ENCODE peak calls at places on chromosomes 12 and 14, in six cellular contexts. S is IMR-90, U is neuronal stem cell, O is H9, R is mesenchymal stem cell, P is H1. E is an unnamed sample.

GRCh38 chr12:8033153-8034044 is 883 bp downstream of the FOXJ2 start:
- DNase-seq in S (peak; percentile 33), O (peak; percentile 85), U (peak; percentile 35), R (peak; percentile 66), P (no peak), E (no peak)

GRCh38 chr14:105931808-105932483 is 405.6 kb downstream of the TMEM121 start:
- DNase-seq in R (no peak), O (peak; percentile 5), S (no peak), U (no peak), P (no peak), E (peak; percentile 26)

GRCh38 chr14:105204206-105204930 is 23.3 kb upstream of the NUDT14 start:
- DNase-seq in S (no peak), O (no peak), U (no peak), R (no peak), P (no peak), E (peak; percentile 95)

GRCh38 chr14:98878278-98878677 is 393.7 kb downstream of the BCL11B start:
- DNase-seq in U (no peak), S (no peak), O (no peak), R (no peak), P (no peak), E (no peak)

GRCh38 chr12:119695034-119695433 is 27.1 kb downstream of the PRKAB1 start:
- DNase-seq in U (no peak), S (no peak), P (peak; percentile 47), R (peak; percentile 36), O (peak; percentile 60), E (no peak)

GRCh38 chr12:3251691-3252090 is 174.5 kb downstream of the TSPAN9 start:
- DNase-seq in O (no peak), R (no peak), S (no peak), P (no peak), U (no peak), E (no peak)

GRCh38 chr12:89067436-89067835 is 284.9 kb downstream of the DUSP6 start:
- DNase-seq in P (no peak), U (no peak), O (no peak), R (peak; percentile 56), S (peak; percentile 94), E (peak; percentile 11)

GRCh38 chr12:40152783-40153383 is 47.0 kb upstream of the SLC2A13 start:
- DNase-seq in S (peak; percentile 32), R (peak; percentile 45), P (peak; percentile 66), O (no peak), U (peak; percentile 32), E (peak; percentile 25)

GRCh38 chr12:55652352-55652751 is 15.7 kb downstream of the OR10P1 start:
- DNase-seq in R (no peak), P (no peak), O (no peak), U (no peak), S (no peak), E (no peak)

GRCh38 chr14:56659964-56660551 is 80.5 kb downstream of the TMEM260 start:
- DNase-seq in P (no peak), R (peak; percentile 57), S (peak; percentile 62), O (no peak), U (peak; percentile 37), E (peak; percentile 83)

GRCh38 chr12:22321620-22322019 is 12.9 kb downstream of the ST8SIA1 start:
- DNase-seq in O (peak; percentile 35), U (no peak), R (no peak), S (no peak), P (no peak), E (no peak)

GRCh38 chr12:124388679-124389536 is 94.0 kb downstream of the RFLNA start:
- DNase-seq in U (peak; percentile 62), S (peak; percentile 85), R (peak; percentile 92), P (peak; percentile 76), O (peak; percentile 84), E (peak; percentile 83)

GRCh38 chr12:100185361-100185894 is 15.2 kb upstream of the ACTR6 start:
- DNase-seq in S (no peak), R (no peak), U (no peak), O (no peak), P (no peak), E (no peak)

GRCh38 chr14:83467811-83468210 is 1934.2 kb upstream of the SEL1L start:
- DNase-seq in S (peak; percentile 27), O (no peak), P (no peak), R (peak; percentile 60), U (no peak), E (no peak)

GRCh38 chr12:41745593-41745992 is 399.1 kb downstream of the GXYLT1 start:
- DNase-seq in P (no peak), R (no peak), U (no peak), O (peak; percentile 38), S (no peak), E (no peak)

GRCh38 chr12:10928746-10929286 is at the start of gene PRH2:
- DNase-seq in S (no peak), U (no peak), R (no peak), P (no peak), O (no peak), E (no peak)

GRCh38 chr12:121501946-121502345 is 78.9 kb downstream of the KDM2B start:
- DNase-seq in S (no peak), R (no peak), O (no peak), U (no peak), P (no peak), E (no peak)

GRCh38 chr12:77746108-77746507 is 84.6 kb upstream of the NAV3 start:
- DNase-seq in P (no peak), U (no peak), S (peak; percentile 38), R (peak; percentile 87), O (no peak), E (no peak)

GRCh38 chr12:58148405-58148804 is 207.0 kb downstream of the ATP23 start:
- DNase-seq in R (peak; percentile 80), P (no peak), O (no peak), U (no peak), S (peak; percentile 49), E (peak; percentile 68)

GRCh38 chr12:62732861-62733427 is 202.0 kb downstream of the PPM1H start:
- DNase-seq in P (no peak), R (peak; percentile 80), U (no peak), S (peak; percentile 73), O (no peak), E (no peak)

GRCh38 chr12:112978163-112979081 is at the start of gene OAS2:
- DNase-seq in S (peak; percentile 48), U (no peak), O (no peak), R (peak; percentile 57), P (no peak), E (peak; percentile 53)

GRCh38 chr12:103241184-103241583 is 254.6 kb downstream of the C12orf42 start:
- DNase-seq in P (no peak), U (no peak), S (no peak), O (no peak), R (no peak), E (no peak)

GRCh38 chr14:95487669-95488084 is 28.8 kb downstream of the SYNE3 start:
- DNase-seq in S (no peak), R (no peak), O (no peak), P (no peak), U (no peak), E (no peak)

GRCh38 chr14:90534091-90534837 is 137.4 kb downstream of the CALM1 start:
- DNase-seq in O (no peak), S (peak; percentile 22), U (no peak), P (no peak), R (peak; percentile 15), E (no peak)

GRCh38 chr14:54979039-54979438 is 47.9 kb downstream of the WDHD1 start:
- DNase-seq in U (no peak), R (no peak), S (no peak), P (no peak), O (no peak), E (no peak)

GRCh38 chr14:54975856-54976255 is 51.0 kb downstream of the WDHD1 start:
- DNase-seq in P (no peak), S (no peak), R (peak; percentile 7), O (no peak), U (no peak), E (no peak)

GRCh38 chr14:54976316-54976715 is 50.6 kb downstream of the WDHD1 start:
- DNase-seq in P (no peak), S (peak; percentile 82), R (peak; percentile 48), U (no peak), O (no peak), E (no peak)

DNA sequence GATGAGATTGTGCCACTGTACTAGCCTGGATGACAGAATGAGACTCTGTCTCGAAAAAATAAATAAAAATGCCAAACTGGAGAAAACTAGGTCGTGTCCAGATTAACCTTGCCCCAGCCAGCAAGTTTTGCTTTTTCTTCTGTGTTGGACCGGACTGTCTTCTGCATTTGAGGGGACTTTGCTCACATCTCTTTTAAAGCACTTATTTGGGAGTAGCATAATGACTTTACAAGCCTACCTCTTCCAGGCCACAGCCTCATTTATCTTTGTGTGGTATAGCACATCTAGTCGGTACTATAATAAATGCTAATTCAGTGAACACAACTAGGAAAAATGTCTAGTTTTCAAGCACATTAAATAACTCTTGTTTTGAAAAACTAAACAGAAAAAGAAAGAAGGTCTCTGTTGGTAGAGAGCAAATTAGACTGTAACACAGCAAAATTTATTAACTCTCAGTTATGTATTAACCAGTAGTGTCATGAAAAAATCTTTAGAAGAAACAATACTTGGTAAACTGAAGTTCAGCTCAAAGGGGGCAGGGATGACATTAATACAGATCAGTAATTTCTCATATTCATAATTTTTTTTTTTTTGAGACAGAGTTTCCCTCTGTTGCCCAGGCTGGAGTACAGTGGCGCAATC is 52.0 kb downstream of the WDHD1 start:
- DNase-seq in P (no peak), O (no peak), R (no peak), S (no peak), U (no peak), E (no peak)
- H4K91ac ChIP-seq in P (no peak overlapping the region), O (no peak overlapping the region), R (no peak overlapping the region), S (no peak overlapping the region), U (no peak overlapping the region), E (no peak overlapping the region)

DNA sequence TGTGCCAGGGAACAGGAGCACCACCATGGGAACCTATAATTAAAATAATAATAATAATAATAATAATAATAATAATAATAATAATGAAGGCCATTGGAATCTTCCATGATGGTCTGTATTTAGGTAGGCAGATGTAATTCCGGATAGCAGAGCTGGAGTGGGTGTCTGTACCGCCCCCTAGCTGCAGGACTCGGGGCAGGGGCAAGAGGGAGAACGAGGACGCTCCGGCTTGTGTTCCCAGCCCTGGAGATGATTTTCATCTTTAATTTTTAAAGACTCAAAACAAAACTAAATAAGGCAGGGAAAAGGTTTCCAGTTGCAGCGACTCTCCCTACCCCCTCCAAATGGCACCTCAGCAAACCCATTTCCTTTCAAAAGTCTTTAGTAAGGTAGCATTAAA is 501.1 kb downstream of the VRK1 start:
- DNase-seq in R (no peak), U (no peak), O (peak; percentile 58), P (peak; percentile 85), S (no peak), E (no peak)
- H4K91ac ChIP-seq in R (no peak overlapping the region), U (no peak overlapping the region), O (no peak overlapping the region), P (no peak overlapping the region), S (no peak overlapping the region), E (no peak overlapping the region)

DNA sequence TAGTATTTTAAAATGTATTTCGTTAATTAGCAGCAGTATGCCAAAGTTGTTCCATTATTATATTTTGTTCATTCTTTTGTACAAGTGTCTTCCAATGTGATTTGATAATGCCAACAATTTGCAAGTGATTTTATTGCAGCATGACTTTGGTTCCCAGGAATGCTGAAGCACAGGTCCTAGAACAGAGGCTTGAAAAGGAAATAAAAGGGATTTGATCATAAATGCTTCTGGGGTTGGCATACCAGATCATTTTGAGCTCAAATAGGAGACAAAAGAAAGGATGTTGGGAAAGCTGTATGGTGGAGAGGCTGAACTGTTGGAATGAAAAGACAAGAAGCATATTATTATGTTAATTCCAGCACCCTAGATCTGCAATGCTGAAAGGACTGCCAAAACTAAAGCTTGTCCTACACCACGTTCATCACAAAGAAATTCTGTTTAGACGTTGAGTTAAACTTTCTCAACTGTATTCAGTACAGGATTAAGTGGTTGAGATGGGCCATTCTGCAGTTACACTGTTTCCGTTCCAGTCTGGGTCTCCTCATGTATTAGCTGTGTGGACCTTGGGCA is 143.1 kb downstream of the BICD1 start:
- DNase-seq in O (no peak), S (no peak), P (no peak), R (no peak), U (no peak), E (peak; percentile 4)
- H4K91ac ChIP-seq in O (no peak overlapping the region), S (no peak overlapping the region), P (no peak overlapping the region), R (no peak overlapping the region), U (no peak overlapping the region), E (peak overlapping the region; percentile 75)

GRCh38 chr14:31110872-31111271 is 84.7 kb upstream of the STRN3 start:
- DNase-seq in O (no peak), P (no peak), R (no peak), U (no peak), S (no peak), E (no peak)
- H4K91ac ChIP-seq in O (no peak overlapping the region), P (no peak overlapping the region), R (no peak overlapping the region), U (no peak overlapping the region), S (no peak overlapping the region), E (no peak overlapping the region)